ENCODE peak calls at places on chromosome 20, in six cellular contexts. One of them, this sample, is unnamed.
A peak's percentile ranks its signal among the peaks of the same experiment; 100 is the strongest.

GRCh38 chr20:20450461-20451027 is 82.6 kb downstream of the INSM1 start:
- DNase-seq in SK-N-SH: peak; percentile 53
- DNase-seq in fibroblast of lung: peak; percentile 36
- DNase-seq in IMR-90: no peak
- DNase-seq in prostate gland: no peak
- DNase-seq in OCI-LY7: no peak
- DNase-seq in this sample: no peak

GRCh38 chr20:4898282-4898681 is 103.0 kb downstream of the SLC23A2 start:
- DNase-seq in SK-N-SH: no peak
- DNase-seq in fibroblast of lung: peak; percentile 86
- DNase-seq in IMR-90: peak; percentile 89
- DNase-seq in prostate gland: no peak
- DNase-seq in OCI-LY7: no peak
- DNase-seq in this sample: no peak

GRCh38 chr20:8132632-8133587 is 844 bp downstream of the PLCB1 start:
- DNase-seq in SK-N-SH: no peak
- DNase-seq in fibroblast of lung: peak; percentile 40
- DNase-seq in IMR-90: no peak
- DNase-seq in prostate gland: peak; percentile 59
- DNase-seq in OCI-LY7: peak; percentile 51
- DNase-seq in this sample: peak; percentile 66

GRCh38 chr20:32278199-32278643 is 770 bp downstream of the KIF3B start:
- DNase-seq in SK-N-SH: no peak
- DNase-seq in fibroblast of lung: peak; percentile 23
- DNase-seq in IMR-90: peak; percentile 17
- DNase-seq in prostate gland: no peak
- DNase-seq in OCI-LY7: peak; percentile 63
- DNase-seq in this sample: peak; percentile 36

GRCh38 chr20:4893709-4894108 is 107.6 kb downstream of the SLC23A2 start:
- DNase-seq in SK-N-SH: no peak
- DNase-seq in fibroblast of lung: no peak
- DNase-seq in IMR-90: no peak
- DNase-seq in prostate gland: no peak
- DNase-seq in OCI-LY7: no peak
- DNase-seq in this sample: no peak

GRCh38 chr20:45014671-45015415 is 48.5 kb downstream of the STK4 start:
- DNase-seq in SK-N-SH: no peak
- DNase-seq in fibroblast of lung: peak; percentile 82
- DNase-seq in IMR-90: peak; percentile 12
- DNase-seq in prostate gland: no peak
- DNase-seq in OCI-LY7: no peak
- DNase-seq in this sample: no peak

GRCh38 chr20:6870559-6870958 is 103.1 kb downstream of the BMP2 start:
- DNase-seq in SK-N-SH: no peak
- DNase-seq in fibroblast of lung: no peak
- DNase-seq in IMR-90: no peak
- DNase-seq in prostate gland: no peak
- DNase-seq in OCI-LY7: no peak
- DNase-seq in this sample: no peak

GRCh38 chr20:36819662-36820061 is 46.1 kb upstream of the DSN1 start:
- DNase-seq in SK-N-SH: no peak
- DNase-seq in fibroblast of lung: no peak
- DNase-seq in IMR-90: no peak
- DNase-seq in prostate gland: no peak
- DNase-seq in OCI-LY7: no peak
- DNase-seq in this sample: peak; percentile 69

GRCh38 chr20:8602389-8603116 is 466.3 kb upstream of the PLCB4 start:
- DNase-seq in SK-N-SH: no peak
- DNase-seq in fibroblast of lung: no peak
- DNase-seq in IMR-90: peak; percentile 16
- DNase-seq in prostate gland: no peak
- DNase-seq in OCI-LY7: peak; percentile 56
- DNase-seq in this sample: no peak

GRCh38 chr20:50824137-50824536 is 29.3 kb downstream of the BCAS4 start:
- DNase-seq in SK-N-SH: no peak
- DNase-seq in fibroblast of lung: peak; percentile 90
- DNase-seq in IMR-90: peak; percentile 86
- DNase-seq in prostate gland: no peak
- DNase-seq in OCI-LY7: no peak
- DNase-seq in this sample: no peak

GRCh38 chr20:59518881-59519706 is 85.2 kb upstream of the PHACTR3 start:
- DNase-seq in SK-N-SH: peak; percentile 73
- DNase-seq in fibroblast of lung: peak; percentile 28
- DNase-seq in IMR-90: peak; percentile 47
- DNase-seq in prostate gland: no peak
- DNase-seq in OCI-LY7: peak; percentile 58
- DNase-seq in this sample: peak; percentile 81

GRCh38 chr20:30937790-30938189 is 319.7 kb upstream of the DEFB115 start:
- DNase-seq in SK-N-SH: no peak
- DNase-seq in fibroblast of lung: no peak
- DNase-seq in IMR-90: no peak
- DNase-seq in prostate gland: no peak
- DNase-seq in OCI-LY7: no peak
- DNase-seq in this sample: no peak

GRCh38 chr20:15875446-15875845 is 697.8 kb downstream of the KIF16B start:
- DNase-seq in SK-N-SH: no peak
- DNase-seq in fibroblast of lung: no peak
- DNase-seq in IMR-90: no peak
- DNase-seq in prostate gland: no peak
- DNase-seq in OCI-LY7: no peak
- DNase-seq in this sample: no peak

GRCh38 chr20:20360464-20360863 is 7.4 kb upstream of the INSM1 start:
- DNase-seq in SK-N-SH: peak; percentile 79
- DNase-seq in fibroblast of lung: peak; percentile 53
- DNase-seq in IMR-90: peak; percentile 69
- DNase-seq in prostate gland: peak; percentile 49
- DNase-seq in OCI-LY7: peak; percentile 39
- DNase-seq in this sample: peak; percentile 74

GRCh38 chr20:49045440-49046086 is 549 bp upstream of the CSE1L start:
- DNase-seq in SK-N-SH: peak; percentile 25
- DNase-seq in fibroblast of lung: no peak
- DNase-seq in IMR-90: peak; percentile 6
- DNase-seq in prostate gland: peak; percentile 5
- DNase-seq in OCI-LY7: peak; percentile 37
- DNase-seq in this sample: peak; percentile 28

GRCh38 chr20:53952528-53953096 is 117.8 kb downstream of the BCAS1 start:
- DNase-seq in SK-N-SH: no peak
- DNase-seq in fibroblast of lung: no peak
- DNase-seq in IMR-90: no peak
- DNase-seq in prostate gland: no peak
- DNase-seq in OCI-LY7: no peak
- DNase-seq in this sample: no peak

GRCh38 chr20:44204156-44204831 is 6.3 kb downstream of the OSER1 start:
- DNase-seq in SK-N-SH: no peak
- DNase-seq in fibroblast of lung: peak; percentile 97
- DNase-seq in IMR-90: peak; percentile 96
- DNase-seq in prostate gland: peak; percentile 77
- DNase-seq in OCI-LY7: no peak
- DNase-seq in this sample: no peak

GRCh38 chr20:59737073-59737691 is 132.8 kb downstream of the PHACTR3 start:
- DNase-seq in SK-N-SH: no peak
- DNase-seq in fibroblast of lung: no peak
- DNase-seq in IMR-90: no peak
- DNase-seq in prostate gland: no peak
- DNase-seq in OCI-LY7: no peak
- DNase-seq in this sample: no peak

GRCh38 chr20:23273776-23274175 is 76.8 kb upstream of the NXT1 start:
- DNase-seq in SK-N-SH: no peak
- DNase-seq in fibroblast of lung: no peak
- DNase-seq in IMR-90: no peak
- DNase-seq in prostate gland: no peak
- DNase-seq in OCI-LY7: no peak
- DNase-seq in this sample: no peak

GRCh38 chr20:46456255-46457028 is 50.0 kb upstream of the ELMO2 start:
- DNase-seq in SK-N-SH: no peak
- DNase-seq in fibroblast of lung: no peak
- DNase-seq in IMR-90: no peak
- DNase-seq in prostate gland: no peak
- DNase-seq in OCI-LY7: no peak
- DNase-seq in this sample: no peak

GRCh38 chr20:46461808-46462207 is 51.6 kb downstream of the ZNF334 start:
- DNase-seq in SK-N-SH: no peak
- DNase-seq in fibroblast of lung: no peak
- DNase-seq in IMR-90: no peak
- DNase-seq in prostate gland: no peak
- DNase-seq in OCI-LY7: no peak
- DNase-seq in this sample: no peak

GRCh38 chr20:46455729-46456128 is 49.3 kb upstream of the ELMO2 start:
- DNase-seq in SK-N-SH: no peak
- DNase-seq in fibroblast of lung: no peak
- DNase-seq in IMR-90: no peak
- DNase-seq in prostate gland: no peak
- DNase-seq in OCI-LY7: no peak
- DNase-seq in this sample: no peak

GRCh38 chr20:46463852-46464251 is 49.5 kb downstream of the ZNF334 start:
- DNase-seq in SK-N-SH: no peak
- DNase-seq in fibroblast of lung: no peak
- DNase-seq in IMR-90: no peak
- DNase-seq in prostate gland: no peak
- DNase-seq in OCI-LY7: no peak
- DNase-seq in this sample: no peak

DNA sequence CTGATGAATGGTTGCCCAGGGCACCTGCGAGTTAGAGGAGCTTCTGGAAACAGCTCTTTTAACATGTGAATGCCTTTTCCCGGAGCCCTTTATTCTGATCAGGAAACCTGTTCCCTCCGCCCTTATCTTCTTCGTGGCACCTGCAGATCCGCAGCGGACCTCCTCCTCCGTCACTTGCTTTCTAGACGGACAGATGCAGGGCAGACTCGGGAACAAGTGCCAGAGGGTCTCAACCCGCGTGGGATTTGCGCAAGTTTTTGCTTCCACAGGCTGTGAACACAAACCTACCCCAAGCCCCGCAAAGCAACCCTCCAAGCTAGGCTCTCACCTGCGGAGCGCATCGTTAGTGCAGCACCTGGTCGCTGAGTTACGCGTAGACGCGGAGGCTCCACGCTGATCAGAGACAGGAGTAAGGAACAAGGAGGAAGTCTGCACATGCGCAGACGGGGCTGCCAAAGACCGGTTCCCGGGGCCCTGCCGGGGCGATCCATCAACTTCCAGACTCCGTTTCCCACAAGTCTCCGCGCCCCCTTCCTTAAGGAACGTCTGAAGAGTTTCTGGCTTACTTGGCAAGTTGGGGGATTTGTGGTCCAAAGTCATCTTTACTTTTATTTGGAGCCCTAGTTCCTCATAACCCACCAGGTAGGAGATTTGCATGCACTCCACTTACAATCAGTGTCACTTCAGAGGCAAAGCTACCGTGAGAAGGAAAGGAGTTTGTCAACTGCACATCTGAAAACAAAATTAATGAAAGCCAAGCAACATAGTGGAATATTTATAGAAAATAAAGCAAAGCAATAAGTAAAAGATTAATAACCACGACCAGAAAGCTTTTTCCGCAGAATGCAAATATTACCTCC is 52.7 kb upstream of the ELMO2 start:
- DNase-seq in SK-N-SH: peak; percentile 84
- DNase-seq in fibroblast of lung: no peak
- DNase-seq in IMR-90: no peak
- DNase-seq in prostate gland: peak; percentile 76
- DNase-seq in OCI-LY7: no peak
- DNase-seq in this sample: peak; percentile 84
- H3K4me3 ChIP-seq in SK-N-SH: peak overlapping the region; percentile 55
- H3K4me3 ChIP-seq in fibroblast of lung: no peak overlapping the region
- H3K4me3 ChIP-seq in IMR-90: no peak overlapping the region
- H3K4me3 ChIP-seq in prostate gland: peak overlapping the region; percentile 30
- H3K4me3 ChIP-seq in OCI-LY7: no peak overlapping the region
- H3K4me3 ChIP-seq in this sample: peak overlapping the region; percentile 60

DNA sequence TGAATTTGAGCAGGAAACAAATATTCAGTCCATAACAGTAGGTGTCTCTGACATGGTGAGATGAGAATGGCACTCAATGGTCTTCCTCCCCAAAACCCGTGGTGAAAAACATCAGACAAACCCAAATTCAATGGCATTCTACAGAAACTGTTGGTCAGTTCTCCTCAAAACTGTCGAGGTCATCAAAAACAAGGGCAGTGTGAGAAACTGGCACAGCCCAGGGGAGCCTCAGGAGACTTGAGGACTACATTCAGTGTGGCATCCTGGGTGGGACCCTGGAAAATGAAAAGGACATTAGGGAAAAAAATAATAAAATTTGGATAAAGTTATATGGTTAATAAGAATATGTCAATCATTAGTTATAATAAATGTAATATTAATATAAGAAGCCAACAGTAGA is 40.6 kb downstream of the LBP start:
- DNase-seq in SK-N-SH: no peak
- DNase-seq in fibroblast of lung: no peak
- DNase-seq in IMR-90: no peak
- DNase-seq in prostate gland: no peak
- DNase-seq in OCI-LY7: no peak
- DNase-seq in this sample: no peak
- H3K36me3 ChIP-seq in SK-N-SH: no peaks in the 10 kb centered on the region
- H3K36me3 ChIP-seq in fibroblast of lung: no peaks in the 10 kb centered on the region
- H3K36me3 ChIP-seq in IMR-90: no peaks in the 10 kb centered on the region
- H3K36me3 ChIP-seq in prostate gland: no peaks in the 10 kb centered on the region
- H3K36me3 ChIP-seq in OCI-LY7: no peaks in the 10 kb centered on the region
- H3K36me3 ChIP-seq in this sample: no peaks in the 10 kb centered on the region

DNA sequence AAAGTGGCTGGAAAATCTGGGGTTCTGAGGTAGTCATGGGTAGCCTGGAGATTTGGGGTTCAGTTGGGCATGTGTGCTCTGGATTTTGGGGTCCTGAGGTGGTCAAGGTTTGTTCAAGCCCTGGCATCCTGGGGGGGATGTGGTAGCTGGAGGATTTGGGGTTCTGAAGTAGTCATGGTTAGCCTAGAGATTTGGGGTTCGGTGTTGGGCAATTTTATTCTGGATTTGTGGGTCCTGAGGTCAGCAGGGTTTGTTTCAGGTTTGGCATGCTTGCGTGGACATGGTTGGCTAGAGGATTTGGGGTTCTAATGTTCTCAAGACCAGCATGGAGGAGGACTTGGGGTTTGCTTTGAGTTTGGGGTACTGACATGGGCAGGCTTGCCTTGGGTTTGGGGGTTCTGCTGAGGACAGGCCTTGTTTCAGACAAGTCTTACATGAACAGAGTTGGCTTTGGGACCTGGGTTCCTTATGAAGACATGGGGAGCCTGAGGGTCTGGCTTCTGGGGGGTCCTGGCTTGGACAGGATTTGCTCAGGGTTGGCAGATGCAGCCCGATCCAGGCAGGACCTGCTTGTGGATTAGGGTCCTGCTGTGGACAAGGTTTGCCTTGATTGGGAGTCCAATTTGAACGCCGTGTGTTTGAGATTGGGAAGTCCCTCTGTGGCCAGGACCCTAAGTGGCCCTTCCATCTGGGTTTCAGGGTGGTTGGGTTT is 906 bp downstream of the ANKRD60 start:
- DNase-seq in SK-N-SH: no peak
- DNase-seq in fibroblast of lung: no peak
- DNase-seq in IMR-90: no peak
- DNase-seq in prostate gland: no peak
- DNase-seq in OCI-LY7: no peak
- DNase-seq in this sample: no peak
- H3K4me3 ChIP-seq in SK-N-SH: no peak overlapping the region
- H3K4me3 ChIP-seq in fibroblast of lung: no peak overlapping the region
- H3K4me3 ChIP-seq in IMR-90: no peak overlapping the region
- H3K4me3 ChIP-seq in prostate gland: no peak overlapping the region
- H3K4me3 ChIP-seq in OCI-LY7: no peak overlapping the region
- H3K4me3 ChIP-seq in this sample: peak overlapping the region; percentile 47

GRCh38 chr20:24956001-24956761 is 7.1 kb downstream of the CST7 start:
- DNase-seq in SK-N-SH: no peak
- DNase-seq in fibroblast of lung: no peak
- DNase-seq in IMR-90: no peak
- DNase-seq in prostate gland: no peak
- DNase-seq in OCI-LY7: no peak
- DNase-seq in this sample: no peak
- H3K36me3 ChIP-seq in SK-N-SH: peaks cover 26% of the 10 kb centered on the region
- H3K36me3 ChIP-seq in fibroblast of lung: no peaks in the 10 kb centered on the region
- H3K36me3 ChIP-seq in IMR-90: peaks cover 9% of the 10 kb centered on the region
- H3K36me3 ChIP-seq in prostate gland: no peaks in the 10 kb centered on the region
- H3K36me3 ChIP-seq in OCI-LY7: peaks cover 7% of the 10 kb centered on the region
- H3K36me3 ChIP-seq in this sample: no peaks in the 10 kb centered on the region